ENCODE peak calls at places on chromosomes 4 and X, in eight cellular contexts. One of them, this sample, is unnamed.

GRCh38 chrX:12383196-12383595 is 244.9 kb downstream of the FRMPD4 start:
- DNase-seq in activated CD4-positive, alpha-beta T cell treated with anti-CD3 and anti-CD28 coated beads, Interleukin-2, amount 50 U/mL, for 48 hours: no peak
- DNase-seq in mammary epithelial cell: no peak
- DNase-seq in astrocyte of the spinal cord: no peak
- DNase-seq in T-cell: no peak
- DNase-seq in HEK293T: peak; percentile 36
- DNase-seq in nucleus accumbens: no peak
- DNase-seq in upper lobe of right lung: no peak
- DNase-seq in this sample: no peak

GRCh38 chrX:23919706-23920320 is 12.0 kb downstream of the CXorf58 start:
- DNase-seq in activated CD4-positive, alpha-beta T cell treated with anti-CD3 and anti-CD28 coated beads, Interleukin-2, amount 50 U/mL, for 48 hours: no peak
- DNase-seq in mammary epithelial cell: no peak
- DNase-seq in astrocyte of the spinal cord: no peak
- DNase-seq in T-cell: no peak
- DNase-seq in HEK293T: no peak
- DNase-seq in nucleus accumbens: no peak
- DNase-seq in upper lobe of right lung: no peak
- DNase-seq in this sample: no peak

GRCh38 chr4:6449335-6449734 is 23.1 kb downstream of the PPP2R2C start:
- DNase-seq in activated CD4-positive, alpha-beta T cell treated with anti-CD3 and anti-CD28 coated beads, Interleukin-2, amount 50 U/mL, for 48 hours: no peak
- DNase-seq in mammary epithelial cell: no peak
- DNase-seq in astrocyte of the spinal cord: no peak
- DNase-seq in T-cell: no peak
- DNase-seq in HEK293T: no peak
- DNase-seq in nucleus accumbens: no peak
- DNase-seq in upper lobe of right lung: peak; percentile 53
- DNase-seq in this sample: no peak

GRCh38 chrX:19840899-19841648 is 46.3 kb downstream of the SH3KBP1 start:
- DNase-seq in activated CD4-positive, alpha-beta T cell treated with anti-CD3 and anti-CD28 coated beads, Interleukin-2, amount 50 U/mL, for 48 hours: peak; percentile 30
- DNase-seq in mammary epithelial cell: no peak
- DNase-seq in astrocyte of the spinal cord: no peak
- DNase-seq in T-cell: no peak
- DNase-seq in HEK293T: no peak
- DNase-seq in nucleus accumbens: no peak
- DNase-seq in upper lobe of right lung: no peak
- DNase-seq in this sample: no peak

GRCh38 chr4:76811604-76812412 is 86.1 kb downstream of the SOWAHB start:
- DNase-seq in activated CD4-positive, alpha-beta T cell treated with anti-CD3 and anti-CD28 coated beads, Interleukin-2, amount 50 U/mL, for 48 hours: no peak
- DNase-seq in mammary epithelial cell: no peak
- DNase-seq in astrocyte of the spinal cord: peak; percentile 88
- DNase-seq in T-cell: no peak
- DNase-seq in HEK293T: no peak
- DNase-seq in nucleus accumbens: no peak
- DNase-seq in upper lobe of right lung: no peak
- DNase-seq in this sample: no peak

GRCh38 chr4:176156656-176157055 is 38.7 kb downstream of the SPATA4 start:
- DNase-seq in activated CD4-positive, alpha-beta T cell treated with anti-CD3 and anti-CD28 coated beads, Interleukin-2, amount 50 U/mL, for 48 hours: no peak
- DNase-seq in mammary epithelial cell: no peak
- DNase-seq in astrocyte of the spinal cord: peak; percentile 80
- DNase-seq in T-cell: no peak
- DNase-seq in HEK293T: no peak
- DNase-seq in nucleus accumbens: no peak
- DNase-seq in upper lobe of right lung: no peak
- DNase-seq in this sample: no peak

GRCh38 chrX:108537005-108537404 is 97.4 kb downstream of the COL4A5 start:
- DNase-seq in activated CD4-positive, alpha-beta T cell treated with anti-CD3 and anti-CD28 coated beads, Interleukin-2, amount 50 U/mL, for 48 hours: no peak
- DNase-seq in mammary epithelial cell: peak; percentile 29
- DNase-seq in astrocyte of the spinal cord: peak; percentile 45
- DNase-seq in T-cell: no peak
- DNase-seq in HEK293T: peak; percentile 50
- DNase-seq in nucleus accumbens: no peak
- DNase-seq in upper lobe of right lung: no peak
- DNase-seq in this sample: peak; percentile 65

GRCh38 chr4:77358315-77358928 is 201.4 kb downstream of the CCNG2 start:
- DNase-seq in activated CD4-positive, alpha-beta T cell treated with anti-CD3 and anti-CD28 coated beads, Interleukin-2, amount 50 U/mL, for 48 hours: no peak
- DNase-seq in mammary epithelial cell: peak; percentile 37
- DNase-seq in astrocyte of the spinal cord: peak; percentile 37
- DNase-seq in T-cell: no peak
- DNase-seq in HEK293T: peak; percentile 63
- DNase-seq in nucleus accumbens: peak; percentile 1
- DNase-seq in upper lobe of right lung: no peak
- DNase-seq in this sample: peak; percentile 52

GRCh38 chrX:135191838-135192237 is 20.6 kb upstream of the CT55 start:
- DNase-seq in activated CD4-positive, alpha-beta T cell treated with anti-CD3 and anti-CD28 coated beads, Interleukin-2, amount 50 U/mL, for 48 hours: no peak
- DNase-seq in mammary epithelial cell: no peak
- DNase-seq in astrocyte of the spinal cord: no peak
- DNase-seq in T-cell: no peak
- DNase-seq in HEK293T: no peak
- DNase-seq in nucleus accumbens: no peak
- DNase-seq in upper lobe of right lung: no peak
- DNase-seq in this sample: no peak

GRCh38 chr4:74181225-74181624 is 23.3 kb downstream of the MTHFD2L start:
- DNase-seq in activated CD4-positive, alpha-beta T cell treated with anti-CD3 and anti-CD28 coated beads, Interleukin-2, amount 50 U/mL, for 48 hours: no peak
- DNase-seq in mammary epithelial cell: peak; percentile 74
- DNase-seq in astrocyte of the spinal cord: peak; percentile 38
- DNase-seq in T-cell: no peak
- DNase-seq in HEK293T: no peak
- DNase-seq in nucleus accumbens: no peak
- DNase-seq in upper lobe of right lung: no peak
- DNase-seq in this sample: no peak

GRCh38 chr4:29423836-29424721 is 1296.1 kb upstream of the PCDH7 start:
- DNase-seq in activated CD4-positive, alpha-beta T cell treated with anti-CD3 and anti-CD28 coated beads, Interleukin-2, amount 50 U/mL, for 48 hours: no peak
- DNase-seq in mammary epithelial cell: peak; percentile 63
- DNase-seq in astrocyte of the spinal cord: peak; percentile 87
- DNase-seq in T-cell: no peak
- DNase-seq in HEK293T: no peak
- DNase-seq in nucleus accumbens: no peak
- DNase-seq in upper lobe of right lung: no peak
- DNase-seq in this sample: no peak

GRCh38 chr4:147981305-147981704 is 249.4 kb downstream of the ARHGAP10 start:
- DNase-seq in activated CD4-positive, alpha-beta T cell treated with anti-CD3 and anti-CD28 coated beads, Interleukin-2, amount 50 U/mL, for 48 hours: no peak
- DNase-seq in mammary epithelial cell: peak; percentile 40
- DNase-seq in astrocyte of the spinal cord: peak; percentile 66
- DNase-seq in T-cell: no peak
- DNase-seq in HEK293T: no peak
- DNase-seq in nucleus accumbens: no peak
- DNase-seq in upper lobe of right lung: no peak
- DNase-seq in this sample: no peak

GRCh38 chr4:69787879-69788278 is 27.5 kb upstream of the SULT1B1 start:
- DNase-seq in activated CD4-positive, alpha-beta T cell treated with anti-CD3 and anti-CD28 coated beads, Interleukin-2, amount 50 U/mL, for 48 hours: no peak
- DNase-seq in mammary epithelial cell: peak; percentile 88
- DNase-seq in astrocyte of the spinal cord: peak; percentile 8
- DNase-seq in T-cell: no peak
- DNase-seq in HEK293T: no peak
- DNase-seq in nucleus accumbens: no peak
- DNase-seq in upper lobe of right lung: no peak
- DNase-seq in this sample: no peak

GRCh38 chr4:131002132-131002531 is 1906.2 kb downstream of the C4orf33 start:
- DNase-seq in activated CD4-positive, alpha-beta T cell treated with anti-CD3 and anti-CD28 coated beads, Interleukin-2, amount 50 U/mL, for 48 hours: no peak
- DNase-seq in mammary epithelial cell: no peak
- DNase-seq in astrocyte of the spinal cord: peak; percentile 2
- DNase-seq in T-cell: no peak
- DNase-seq in HEK293T: no peak
- DNase-seq in nucleus accumbens: no peak
- DNase-seq in upper lobe of right lung: no peak
- DNase-seq in this sample: no peak

GRCh38 chr4:56731857-56732256 is 50.8 kb upstream of the HOPX start:
- DNase-seq in activated CD4-positive, alpha-beta T cell treated with anti-CD3 and anti-CD28 coated beads, Interleukin-2, amount 50 U/mL, for 48 hours: no peak
- DNase-seq in mammary epithelial cell: no peak
- DNase-seq in astrocyte of the spinal cord: no peak
- DNase-seq in T-cell: no peak
- DNase-seq in HEK293T: no peak
- DNase-seq in nucleus accumbens: peak; percentile 3
- DNase-seq in upper lobe of right lung: peak; percentile 75
- DNase-seq in this sample: peak; percentile 37

GRCh38 chr4:23455482-23455881 is 434.4 kb downstream of the PPARGC1A start:
- DNase-seq in activated CD4-positive, alpha-beta T cell treated with anti-CD3 and anti-CD28 coated beads, Interleukin-2, amount 50 U/mL, for 48 hours: no peak
- DNase-seq in mammary epithelial cell: no peak
- DNase-seq in astrocyte of the spinal cord: no peak
- DNase-seq in T-cell: no peak
- DNase-seq in HEK293T: peak; percentile 5
- DNase-seq in nucleus accumbens: no peak
- DNase-seq in upper lobe of right lung: no peak
- DNase-seq in this sample: peak; percentile 13